ENCODE peak calls at places on chromosomes 13 and 19, in six cellular contexts. B, P, I, T, X and M are unnamed samples.

GRCh38 chr19:49749055-49749716 is 13.9 kb downstream of the TSKS start:
- DNase-seq in B (peak), P (no peak), I (no peak), T (no peak), X (no peak), M (no peak)

GRCh38 chr13:27487776-27488175 is 37.4 kb upstream of the MTIF3 start:
- DNase-seq in B (no peak), P (no peak), I (no peak), T (no peak), X (no peak), M (no peak)

GRCh38 chr19:6776999-6777398 is 4.5 kb downstream of the VAV1 start:
- DNase-seq in B (no peak), P (no peak), I (no peak), T (no peak), X (no peak), M (no peak)

GRCh38 chr19:55590621-55591020 is 8.7 kb downstream of the FIZ1 start:
- DNase-seq in B (no peak), P (peak), I (no peak), T (no peak), X (no peak), M (no peak)

GRCh38 chr13:80783926-80784325 is 443.0 kb upstream of the SPRY2 start:
- DNase-seq in B (peak), P (no peak), I (no peak), T (no peak), X (no peak), M (no peak)

GRCh38 chr13:45341799-45342584 is 1.0 kb upstream of the TPT1 start:
- DNase-seq in B (peak), P (peak), I (no peak), T (no peak), X (no peak), M (no peak)

GRCh38 chr19:2578911-2579677 is 103.2 kb downstream of the GADD45B start:
- DNase-seq in B (peak), P (no peak), I (peak), T (peak), X (peak), M (peak)

GRCh38 chr13:29753593-29754485 is 96.6 kb downstream of the UBL3 start:
- DNase-seq in B (peak), P (no peak), I (no peak), T (no peak), X (no peak), M (no peak)

GRCh38 chr19:45144431-45145269 is 16.1 kb downstream of the NKPD1 start:
- DNase-seq in B (no peak), P (no peak), I (no peak), T (no peak), X (no peak), M (no peak)

GRCh38 chr19:8221161-8221560 is 12.0 kb downstream of the CERS4 start:
- DNase-seq in B (no peak), P (no peak), I (no peak), T (no peak), X (no peak), M (no peak)

GRCh38 chr19:33796164-33797100 is at the start of gene KCTD15:
- DNase-seq in B (no peak), P (peak), I (no peak), T (peak), X (peak), M (no peak)

GRCh38 chr13:44493213-44493812 is 82.8 kb downstream of the TSC22D1 start:
- DNase-seq in B (no peak), P (no peak), I (no peak), T (no peak), X (no peak), M (no peak)

GRCh38 chr19:14517446-14517839 is 754 bp downstream of the DNAJB1 start:
- DNase-seq in B (no peak), P (no peak), I (no peak), T (no peak), X (no peak), M (no peak)

GRCh38 chr13:98981596-98982195 is 3.8 kb upstream of the DOCK9 start:
- DNase-seq in B (peak), P (no peak), I (no peak), T (no peak), X (no peak), M (no peak)

GRCh38 chr13:98782654-98783053 is 30.2 kb upstream of the SLC15A1 start:
- DNase-seq in B (no peak), P (no peak), I (no peak), T (no peak), X (peak), M (no peak)

GRCh38 chr13:108915634-108916497 is 286.5 kb downstream of the MYO16 start:
- DNase-seq in B (peak), P (peak), I (peak), T (no peak), X (peak), M (no peak)

GRCh38 chr13:50357586-50358118 is 342.4 kb downstream of the KCNRG start:
- DNase-seq in B (peak), P (no peak), I (no peak), T (peak), X (no peak), M (no peak)

GRCh38 chr13:102773441-102774209 is at the start of gene TEX30:
- DNase-seq in B (peak), P (peak), I (peak), T (no peak), X (peak), M (peak)

GRCh38 chr19:45182758-45183157 is 4.2 kb downstream of the BLOC1S3 start:
- DNase-seq in B (no peak), P (no peak), I (no peak), T (no peak), X (no peak), M (no peak)